ENCODE peak calls at places on chromosomes 16 and 17, in ten cellular contexts. L is H1, U is esophagus muscularis mucosa, Y is right lobe of liver, C is heart left ventricle, K is sigmoid colon, V is ovary, T is prostate gland, P is esophagus squamous epithelium, F is adrenal gland. H is an unnamed sample. For H3K36me3, the result is how much of the 10 kb centered on the place peaks cover.

GRCh38 chr17:65729207-65729606 is 167.8 kb upstream of the AXIN2 start:
- DNase-seq in L (no peak), U (no peak), Y (no peak), C (no peak), K (no peak), V (no peak), T (no peak), P (no peak), F (no peak), H (no peak)

GRCh38 chr16:31202402-31203385 is at the start of gene PYCARD:
- DNase-seq in L (peak), U (no peak), Y (peak), C (peak), K (peak), V (peak), T (peak), P (no peak), F (peak), H (peak)

GRCh38 chr17:40602445-40603443 is 37.5 kb upstream of the CCR7 start:
- DNase-seq in L (no peak), U (peak), Y (no peak), C (no peak), K (peak), V (no peak), T (no peak), P (no peak), F (no peak), H (no peak)

GRCh38 chr16:75559564-75560372 is 3.7 kb upstream of the TMEM231 start:
- DNase-seq in L (no peak), U (no peak), Y (no peak), C (no peak), K (no peak), V (no peak), T (no peak), P (no peak), F (no peak), H (no peak)

GRCh38 chr17:43118679-43119615 is 6.2 kb downstream of the BRCA1 start:
- DNase-seq in L (no peak), U (no peak), Y (no peak), C (no peak), K (no peak), V (no peak), T (no peak), P (no peak), F (no peak), H (no peak)

GRCh38 chr17:3602499-3602898 is 6.7 kb downstream of the TRPV1 start:
- DNase-seq in L (peak), U (no peak), Y (peak), C (no peak), K (no peak), V (no peak), T (no peak), P (no peak), F (no peak), H (peak)

GRCh38 chr17:59002848-59003247 is 103.8 kb downstream of the TRIM37 start:
- DNase-seq in L (no peak), U (no peak), Y (no peak), C (no peak), K (no peak), V (no peak), T (no peak), P (no peak), F (no peak), H (no peak)

GRCh38 chr16:8740775-8741355 is 56.6 kb downstream of the TMEM186 start:
- DNase-seq in L (no peak), U (no peak), Y (peak), C (peak), K (peak), V (no peak), T (peak), P (no peak), F (peak), H (peak)

GRCh38 chr17:49472527-49472926 is 22.6 kb upstream of the NGFR start:
- DNase-seq in L (no peak), U (no peak), Y (no peak), C (peak), K (no peak), V (no peak), T (no peak), P (no peak), F (peak), H (no peak)

GRCh38 chr17:68600881-68601564 is at the start of gene FAM20A:
- DNase-seq in L (peak), U (peak), Y (peak), C (peak), K (no peak), V (peak), T (no peak), P (no peak), F (peak), H (peak)

GRCh38 chr16:80938035-80938927 is 68.4 kb downstream of the CMC2 start:
- DNase-seq in L (no peak), U (no peak), Y (no peak), C (peak), K (peak), V (peak), T (peak), P (no peak), F (peak), H (no peak)

GRCh38 chr17:14805348-14805747 is 459.8 kb downstream of the PMP22 start:
- DNase-seq in L (no peak), U (no peak), Y (no peak), C (no peak), K (no peak), V (no peak), T (no peak), P (no peak), F (no peak), H (no peak)

GRCh38 chr17:49861150-49861884 is 13.4 kb upstream of the TAC4 start:
- DNase-seq in L (peak), U (no peak), Y (no peak), C (no peak), K (no peak), V (peak), T (peak), P (no peak), F (no peak), H (peak)

GRCh38 chr17:27284811-27285415 is 9.0 kb upstream of the WSB1 start:
- DNase-seq in L (no peak), U (no peak), Y (no peak), C (no peak), K (no peak), V (no peak), T (no peak), P (no peak), F (peak), H (peak)

GRCh38 chr16:76932541-76933211 is 258.3 kb upstream of the MON1B start:
- DNase-seq in L (no peak), U (no peak), Y (no peak), C (no peak), K (no peak), V (no peak), T (no peak), P (no peak), F (no peak), H (no peak)

GRCh38 chr16:13727943-13728342 is 192.0 kb upstream of the ERCC4 start:
- DNase-seq in L (no peak), U (no peak), Y (no peak), C (no peak), K (no peak), V (no peak), T (no peak), P (no peak), F (no peak), H (no peak)

GRCh38 chr17:75289832-75290337 is 652 bp upstream of the SLC25A19 start:
- DNase-seq in L (no peak), U (peak), Y (peak), C (no peak), K (peak), V (peak), T (peak), P (no peak), F (peak), H (peak)

GRCh38 chr16:1208239-1208830 is 16.7 kb downstream of the TPSG1 start:
- DNase-seq in L (no peak), U (no peak), Y (no peak), C (no peak), K (no peak), V (no peak), T (no peak), P (no peak), F (no peak), H (no peak)
- H3K36me3 ChIP-seq in L (under half), U (half or more), Y (under half), C (under half), K (half or more), V (under half), T (under half), P (under half), F (under half), H (under half)

GRCh38 chr17:17900615-17901520 is 64.1 kb upstream of the SREBF1 start:
- DNase-seq in L (no peak), U (peak), Y (peak), C (peak), K (peak), V (peak), T (peak), P (no peak), F (peak), H (peak)

GRCh38 chr17:17896746-17897145 is 60.0 kb upstream of the SREBF1 start:
- DNase-seq in L (no peak), U (no peak), Y (no peak), C (no peak), K (no peak), V (peak), T (no peak), P (no peak), F (no peak), H (no peak)

GRCh38 chr17:17899486-17899885 is 62.7 kb upstream of the SREBF1 start:
- DNase-seq in L (no peak), U (no peak), Y (peak), C (no peak), K (no peak), V (peak), T (no peak), P (no peak), F (no peak), H (no peak)

GRCh38 chr17:17898673-17899072 is 61.9 kb upstream of the SREBF1 start:
- DNase-seq in L (no peak), U (no peak), Y (no peak), C (no peak), K (no peak), V (no peak), T (no peak), P (no peak), F (no peak), H (no peak)

GRCh38 chr17:17897442-17897841 is 60.7 kb upstream of the SREBF1 start:
- DNase-seq in L (no peak), U (no peak), Y (no peak), C (no peak), K (no peak), V (no peak), T (no peak), P (no peak), F (no peak), H (no peak)
- TF ChIP-seq POLR2A in L (no peak), U (no peak), Y (no peak), C (no peak), K (no peak), V (no peak), T (no peak), P (no peak), F (no peak), H (no peak)

GRCh38 chr16:23074423-23074822 is 74.8 kb downstream of the USP31 start:
- DNase-seq in L (no peak), U (peak), Y (no peak), C (peak), K (no peak), V (no peak), T (no peak), P (no peak), F (peak), H (no peak)

GRCh38 chr16:23072769-23073549 is 76.3 kb downstream of the USP31 start:
- DNase-seq in L (no peak), U (peak), Y (no peak), C (no peak), K (no peak), V (no peak), T (no peak), P (no peak), F (no peak), H (no peak)

GRCh38 chr16:23072084-23072599 is 77.1 kb downstream of the USP31 start:
- DNase-seq in L (no peak), U (peak), Y (peak), C (peak), K (peak), V (peak), T (peak), P (no peak), F (peak), H (no peak)

GRCh38 chr16:23069844-23070243 is 79.4 kb downstream of the USP31 start:
- DNase-seq in L (no peak), U (peak), Y (no peak), C (no peak), K (no peak), V (no peak), T (no peak), P (no peak), F (no peak), H (no peak)

DNA sequence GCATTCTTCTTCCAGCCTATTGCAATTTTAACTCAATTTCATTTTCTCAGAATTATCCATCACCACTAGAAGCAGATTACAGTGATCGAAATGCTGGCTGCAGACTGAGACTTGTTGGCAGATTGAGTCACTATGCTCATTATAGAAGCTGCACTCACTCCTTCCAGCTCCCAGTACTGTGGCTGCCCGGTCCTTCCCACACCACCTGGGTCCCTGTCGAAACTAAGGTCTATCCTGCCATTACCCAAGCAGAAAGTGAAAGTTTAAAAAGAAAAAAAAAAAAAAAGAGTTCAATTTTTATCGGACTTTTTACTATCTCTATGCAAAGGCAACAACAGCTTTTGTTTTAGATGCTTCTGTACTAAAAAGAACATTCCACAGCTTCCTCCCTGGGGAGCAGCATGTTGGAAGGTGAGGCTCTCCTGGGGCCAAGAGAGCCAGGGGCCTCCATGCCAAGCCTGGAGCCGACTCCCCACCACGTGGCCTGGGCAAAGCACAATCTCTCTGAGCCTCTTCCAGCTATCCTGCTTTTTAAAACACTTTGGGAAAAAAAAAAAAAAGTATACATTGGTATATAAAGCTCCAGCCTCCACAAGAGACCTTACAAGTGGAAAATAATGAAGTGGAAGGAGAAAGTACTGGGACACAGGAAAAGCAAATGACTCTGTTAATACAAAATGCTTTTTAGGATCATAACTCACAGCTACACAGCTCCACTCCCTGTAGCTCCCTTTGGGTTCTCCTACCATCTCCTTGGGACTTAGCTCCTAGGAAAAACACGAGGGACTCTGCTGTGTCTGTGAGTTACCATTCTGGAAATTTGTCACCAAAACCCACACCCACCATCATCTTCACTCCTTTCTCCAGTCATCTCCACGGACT is 77.8 kb downstream of the USP31 start:
- DNase-seq in L (no peak), U (peak), Y (no peak), C (peak), K (no peak), V (peak), T (no peak), P (no peak), F (no peak), H (no peak)
- H3K36me3 ChIP-seq in L (under half), U (under half), Y (under half), C (under half), K (under half), V (under half), T (under half), P (under half), F (under half), H (under half)

DNA sequence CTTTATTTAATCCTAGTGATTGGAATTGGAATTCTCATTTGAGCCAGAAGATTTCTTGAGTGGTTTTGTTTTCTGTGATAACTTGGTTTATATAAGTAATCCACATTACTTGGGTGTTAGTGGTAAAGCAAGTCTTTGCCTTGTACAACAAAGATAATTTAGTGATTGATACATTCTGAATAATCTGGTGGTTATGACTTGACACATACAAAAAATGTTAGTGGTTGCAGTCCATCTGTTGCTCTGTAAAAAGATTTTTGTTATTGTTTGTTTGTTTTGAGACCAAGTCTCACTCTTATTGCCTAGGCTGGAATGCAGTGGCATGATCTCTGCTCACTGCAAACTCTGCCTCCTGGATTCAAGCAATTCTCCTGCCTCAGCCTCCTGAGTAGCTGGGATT is 13.2 kb downstream of the OMG start:
- DNase-seq in L (no peak), U (no peak), Y (no peak), C (no peak), K (no peak), V (no peak), T (no peak), P (no peak), F (no peak), H (no peak)
- TF ChIP-seq POLR2A in L (no peak), U (no peak), Y (no peak), C (no peak), K (no peak), V (no peak), T (no peak), P (no peak), F (no peak), H (no peak)

GRCh38 chr16:83164816-83165215 is 538.0 kb downstream of the CDH13 start:
- DNase-seq in L (no peak), U (no peak), Y (no peak), C (no peak), K (no peak), V (no peak), T (no peak), P (no peak), F (no peak), H (no peak)

GRCh38 chr16:83158320-83158957 is 531.7 kb downstream of the CDH13 start:
- DNase-seq in L (no peak), U (no peak), Y (no peak), C (no peak), K (no peak), V (no peak), T (no peak), P (no peak), F (no peak), H (no peak)

GRCh38 chr16:83160609-83161008 is 533.8 kb downstream of the CDH13 start:
- DNase-seq in L (no peak), U (no peak), Y (no peak), C (no peak), K (no peak), V (no peak), T (no peak), P (no peak), F (no peak), H (no peak)

GRCh38 chr16:83162791-83163190 is 536.0 kb downstream of the CDH13 start:
- DNase-seq in L (no peak), U (no peak), Y (no peak), C (no peak), K (no peak), V (no peak), T (no peak), P (no peak), F (no peak), H (no peak)

GRCh38 chr16:83159049-83159448 is 532.3 kb downstream of the CDH13 start:
- DNase-seq in L (no peak), U (no peak), Y (no peak), C (no peak), K (no peak), V (no peak), T (no peak), P (no peak), F (no peak), H (no peak)
- H3K36me3 ChIP-seq in L (under half), U (under half), Y (under half), C (under half), K (under half), V (under half), T (under half), P (under half), F (under half), H (under half)

H was measured in body of pancreas.